ENCODE peak calls at places on chromosomes 5 and 9, in five cellular contexts. L, T, I, M and U are unnamed samples.
A peak's percentile ranks its signal among the peaks of the same experiment; 100 is the strongest.

GRCh38 chr5:171371326-171371725 is 16.3 kb upstream of the NPM1 start:
- DNase-seq in L (no peak), T (no peak), I (no peak), M (no peak), U (no peak)

GRCh38 chr9:87678650-87679355 is 47.1 kb upstream of the CTSL start:
- DNase-seq in L (peak; percentile 66), T (peak; percentile 78), I (peak; percentile 61), M (peak; percentile 66), U (peak; percentile 77)

GRCh38 chr5:59065551-59065950 is 482.7 kb downstream of the RAB3C start:
- DNase-seq in L (peak; percentile 65), T (peak; percentile 73), I (peak; percentile 53), M (no peak), U (no peak)

GRCh38 chr5:93579561-93580386 is 1.2 kb downstream of the NR2F1-AS1 start:
- DNase-seq in L (no peak), T (peak; percentile 51), I (peak; percentile 61), M (no peak), U (no peak)

GRCh38 chr5:128084228-128085167 is 932 bp downstream of the SLC12A2 start:
- DNase-seq in L (peak; percentile 26), T (peak; percentile 44), I (peak; percentile 52), M (peak; percentile 47), U (peak; percentile 34)

GRCh38 chr5:132504746-132505145 is 14.2 kb upstream of the IRF1 start:
- DNase-seq in L (no peak), T (no peak), I (no peak), M (peak; percentile 66), U (no peak)

GRCh38 chr9:135468866-135469521 is 10.6 kb upstream of the PPP1R26 start:
- DNase-seq in L (peak; percentile 45), T (peak; percentile 77), I (peak; percentile 46), M (no peak), U (no peak)

GRCh38 chr5:143557061-143557818 is 153.8 kb upstream of the NR3C1 start:
- DNase-seq in L (peak; percentile 51), T (peak; percentile 16), I (peak; percentile 90), M (no peak), U (no peak)

GRCh38 chr5:127400524-127400923 is 109.9 kb downstream of the MEGF10 start:
- DNase-seq in L (no peak), T (no peak), I (no peak), M (no peak), U (no peak)

GRCh38 chr5:45038366-45038987 is 229.7 kb downstream of the MRPS30 start:
- DNase-seq in L (no peak), T (peak; percentile 71), I (peak; percentile 3), M (no peak), U (no peak)

GRCh38 chr5:8907168-8907868 is 638.6 kb downstream of the SEMA5A start:
- DNase-seq in L (peak; percentile 62), T (peak; percentile 97), I (peak; percentile 92), M (no peak), U (no peak)

GRCh38 chr5:3809455-3809854 is 213.8 kb downstream of the IRX1 start:
- DNase-seq in L (no peak), T (no peak), I (no peak), M (no peak), U (no peak)

DNA sequence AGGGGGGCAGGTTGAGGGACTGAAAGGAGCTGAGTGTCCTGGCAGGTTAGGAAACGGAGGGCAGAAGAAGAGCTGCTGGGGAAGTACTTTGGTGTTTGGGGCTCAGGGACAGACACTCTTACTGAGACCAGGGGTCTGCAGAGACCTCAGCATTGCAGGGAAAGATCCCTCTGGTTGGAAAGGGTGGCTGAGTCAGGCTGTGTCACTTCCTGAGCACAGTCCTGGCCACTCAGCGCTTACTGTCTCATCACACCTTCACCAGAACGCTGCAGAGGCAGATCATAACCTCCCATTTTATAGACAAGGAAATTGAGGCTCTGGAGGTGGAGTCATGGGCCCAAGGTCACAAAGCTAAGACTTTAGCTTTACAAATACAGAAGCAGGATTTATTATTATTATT is 54.3 kb downstream of the LMX1B start:
- DNase-seq in L (no peak), T (no peak), I (no peak), M (no peak), U (no peak)
- TF ChIP-seq CTCF in L (no peak), T (no peak), I (no peak), M (no peak), U (no peak)

GRCh38 chr9:113274474-113275146 is 762 bp downstream of the CDC26 start:
- DNase-seq in L (peak; percentile 28), T (peak; percentile 73), I (peak; percentile 43), M (peak; percentile 65), U (peak; percentile 47)

GRCh38 chr9:113275147-113276131 is at the start of the genes CDC26 and PRPF4:
- DNase-seq in L (peak; percentile 98), T (peak; percentile 92), I (peak; percentile 99), M (peak; percentile 98), U (peak; percentile 97)

GRCh38 chr9:113281356-113281755 is 5.9 kb downstream of the PRPF4 start:
- DNase-seq in L (no peak), T (no peak), I (no peak), M (no peak), U (no peak)

GRCh38 chr9:113278840-113279239 is 3.4 kb downstream of the PRPF4 start:
- DNase-seq in L (no peak), T (no peak), I (no peak), M (no peak), U (no peak)
- TF ChIP-seq CTCF in L (no peak), T (no peak), I (no peak), M (no peak), U (no peak)

GRCh38 chr5:168101352-168101751 is 190.1 kb upstream of the WWC1 start:
- DNase-seq in L (no peak), T (no peak), I (no peak), M (no peak), U (no peak)

GRCh38 chr5:168110384-168110783 is 181.1 kb upstream of the WWC1 start:
- DNase-seq in L (no peak), T (no peak), I (no peak), M (no peak), U (no peak)

GRCh38 chr5:168106008-168106761 is 185.3 kb upstream of the WWC1 start:
- DNase-seq in L (peak; percentile 2), T (peak; percentile 30), I (peak; percentile 95), M (no peak), U (no peak)

GRCh38 chr5:168109441-168109840 is 182.0 kb upstream of the WWC1 start:
- DNase-seq in L (no peak), T (no peak), I (peak; percentile 71), M (no peak), U (no peak)

GRCh38 chr5:168104811-168105481 is 186.5 kb upstream of the WWC1 start:
- DNase-seq in L (no peak), T (no peak), I (peak; percentile 33), M (peak; percentile 71), U (no peak)
- TF ChIP-seq CTCF in L (peak; percentile 7), T (no peak), I (peak; percentile 9), M (peak; percentile 33), U (no peak)

DNA sequence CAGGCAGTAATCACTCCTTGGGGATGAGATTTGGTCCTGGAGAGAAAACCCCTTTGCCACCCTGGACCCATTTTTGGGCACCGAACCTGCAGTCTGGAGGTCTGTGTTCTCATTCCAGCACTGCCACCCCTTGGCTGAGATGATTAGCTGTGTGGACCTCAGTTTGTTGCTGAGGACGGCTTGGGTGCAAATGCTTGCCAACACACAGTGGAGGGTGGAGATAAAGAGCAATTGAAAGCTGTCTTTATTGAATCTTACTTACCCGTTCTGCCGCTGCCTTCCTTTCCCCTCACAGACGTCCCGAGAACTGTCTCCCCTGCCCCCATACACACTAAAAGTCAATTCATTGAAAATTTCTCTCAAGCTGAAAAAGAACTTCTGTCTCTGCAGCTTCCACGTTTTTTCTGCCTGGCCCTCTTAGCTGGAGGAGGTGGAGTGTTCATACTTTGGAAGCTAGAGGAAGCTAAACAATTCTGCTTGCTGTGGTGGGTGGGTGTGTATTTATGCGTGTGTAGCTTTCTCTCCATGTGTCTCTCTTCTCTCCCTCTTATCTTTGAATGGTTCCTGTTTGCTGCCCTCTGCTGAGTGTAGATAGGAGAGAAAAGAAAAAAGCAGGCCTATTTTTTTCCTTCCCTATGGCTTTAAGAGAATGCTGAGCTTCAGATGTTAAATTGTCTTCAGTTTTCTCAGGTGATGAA is 6.6 kb downstream of the GALNT10 start:
- DNase-seq in L (no peak), T (no peak), I (peak; percentile 79), M (no peak), U (no peak)
- TF ChIP-seq CTCF in L (peak; percentile 38), T (peak; percentile 44), I (peak; percentile 55), M (no peak), U (no peak)